ENCODE peak calls at places on chromosomes 12 and 14, in five cellular contexts. F, P, X, R and I are unnamed samples.

GRCh38 chr14:22448905-22449611 is 140.0 kb downstream of the DAD1 start:
- DNase-seq in F (no peak), P (no peak), X (no peak), R (no peak), I (no peak)

GRCh38 chr14:65832431-65833253 is 420.1 kb downstream of the FUT8 start:
- DNase-seq in F (peak; percentile 30), P (no peak), X (no peak), R (peak; percentile 39), I (no peak)

GRCh38 chr12:40692617-40693502 is 621 bp downstream of the CNTN1 start:
- DNase-seq in F (no peak), P (no peak), X (no peak), R (peak; percentile 34), I (no peak)

GRCh38 chr12:26831959-26832816 is 806 bp downstream of the ITPR2 start:
- DNase-seq in F (peak; percentile 51), P (peak; percentile 77), X (peak; percentile 50), R (peak; percentile 54), I (peak; percentile 85)

GRCh38 chr12:26691234-26691970 is 141.6 kb downstream of the ITPR2 start:
- DNase-seq in F (no peak), P (no peak), X (no peak), R (peak; percentile 62), I (no peak)

GRCh38 chr12:23083267-23083666 is 458.3 kb downstream of the ETNK1 start:
- DNase-seq in F (no peak), P (no peak), X (no peak), R (no peak), I (no peak)

GRCh38 chr14:93923586-93923985 is 3.6 kb upstream of the FAM181A start:
- DNase-seq in F (no peak), P (no peak), X (no peak), R (no peak), I (no peak)

GRCh38 chr14:90545966-90546751 is 149.3 kb downstream of the CALM1 start:
- DNase-seq in F (no peak), P (no peak), X (no peak), R (no peak), I (no peak)

GRCh38 chr12:11621797-11622423 is 27.6 kb upstream of the ETV6 start:
- DNase-seq in F (no peak), P (no peak), X (no peak), R (no peak), I (peak; percentile 14)

GRCh38 chr12:11827096-11827841 is 177.8 kb downstream of the ETV6 start:
- DNase-seq in F (no peak), P (no peak), X (no peak), R (peak; percentile 34), I (no peak)

GRCh38 chr14:99807413-99808132 is 14.4 kb downstream of the EML1 start:
- DNase-seq in F (no peak), P (no peak), X (no peak), R (peak; percentile 50), I (no peak)

GRCh38 chr14:99915305-99916090 is 122.3 kb downstream of the EML1 start:
- DNase-seq in F (no peak), P (no peak), X (no peak), R (no peak), I (no peak)

GRCh38 chr14:105492051-105492965 is 1.3 kb downstream of the TEDC1 start:
- DNase-seq in F (peak; percentile 43), P (no peak), X (peak; percentile 8), R (no peak), I (no peak)

GRCh38 chr14:24398943-24399801 is at the start of gene NYNRIN:
- DNase-seq in F (no peak), P (peak; percentile 52), X (peak; percentile 37), R (peak; percentile 87), I (no peak)

GRCh38 chr12:14167005-14167628 is 185.7 kb upstream of the GRIN2B start:
- DNase-seq in F (peak; percentile 35), P (no peak), X (no peak), R (peak; percentile 81), I (peak; percentile 25)

GRCh38 chr12:126343352-126343751 is 1278.1 kb downstream of the AACS start:
- DNase-seq in F (no peak), P (no peak), X (no peak), R (no peak), I (no peak)